ENCODE peak calls at places on chromosomes 7 and 10, in eight cellular contexts. M, U, C, I, O, J, X and T are unnamed samples.

GRCh38 chr7:23239709-23240108 is 6.9 kb upstream of the GPNMB start:
- DNase-seq in X (no peak), C (no peak), M (no peak), I (no peak), O (no peak), U (no peak), J (no peak), T (no peak)

GRCh38 chr10:36303896-36304295 is 661.8 kb upstream of the FZD8 start:
- DNase-seq in O (no peak), I (no peak), X (no peak), M (no peak), U (no peak), J (no peak), C (no peak), T (no peak)

GRCh38 chr10:80196950-80197315 is 8.4 kb downstream of the ANXA11 start:
- DNase-seq in J (no peak), X (no peak), C (no peak), O (no peak), I (no peak), U (no peak), M (no peak), T (no peak)

GRCh38 chr10:131812736-131813604 is 87.8 kb upstream of the PPP2R2D start:
- DNase-seq in X (no peak), U (no peak), I (no peak), J (no peak), M (no peak), O (no peak), C (no peak), T (no peak)

GRCh38 chr7:81743201-81743600 is 26.6 kb downstream of the HGF start:
- DNase-seq in O (no peak), U (no peak), C (no peak), I (no peak), M (no peak), J (no peak), X (no peak), T (no peak)

GRCh38 chr7:1323178-1324027 is 90.7 kb downstream of the UNCX start:
- DNase-seq in U (no peak), M (no peak), I (no peak), X (no peak), C (no peak), J (no peak), O (no peak), T (no peak)

GRCh38 chr10:126090911-126091728 is 194.8 kb downstream of the FANK1 start:
- DNase-seq in I (peak), M (no peak), U (no peak), C (no peak), X (no peak), O (peak), J (no peak), T (no peak)

GRCh38 chr7:157495177-157495553 is 158.4 kb downstream of the DNAJB6 start:
- DNase-seq in J (no peak), U (no peak), M (no peak), X (no peak), C (no peak), I (no peak), O (no peak), T (no peak)

GRCh38 chr10:103513383-103514060 is 20.0 kb downstream of the NEURL1 start:
- DNase-seq in I (no peak), J (no peak), M (no peak), U (no peak), X (no peak), O (no peak), C (no peak), T (no peak)

GRCh38 chr7:53121374-53121773 is 85.9 kb downstream of the POM121L12 start:
- DNase-seq in M (no peak), J (no peak), C (no peak), U (no peak), O (peak), I (no peak), X (no peak), T (no peak)

GRCh38 chr7:100401811-100402210 is 26.7 kb downstream of the ZCWPW1 start:
- DNase-seq in I (no peak), O (no peak), U (no peak), M (no peak), C (no peak), J (no peak), X (no peak), T (no peak)

GRCh38 chr10:390449-391100 is 255.3 kb downstream of the ZMYND11 start:
- DNase-seq in I (no peak), U (no peak), C (no peak), J (peak), X (no peak), M (no peak), O (no peak), T (no peak)

GRCh38 chr7:132739271-132739955 is 163.1 kb upstream of the PLXNA4 start:
- DNase-seq in C (no peak), U (no peak), I (peak), J (no peak), O (peak), M (no peak), X (no peak), T (no peak)

GRCh38 chr7:66187894-66188293 is 17.2 kb upstream of the TPST1 start:
- DNase-seq in J (peak), C (no peak), X (no peak), I (no peak), U (no peak), M (no peak), O (no peak), T (no peak)

GRCh38 chr10:84156768-84157167 is 16.8 kb upstream of the GPR15LG start:
- DNase-seq in O (no peak), U (no peak), J (no peak), X (no peak), I (no peak), C (peak), M (no peak), T (no peak)

GRCh38 chr7:135160858-135161653 is 9.5 kb downstream of the CYREN start:
- DNase-seq in M (no peak), J (no peak), I (no peak), U (no peak), C (no peak), O (peak), X (no peak), T (no peak)

GRCh38 chr10:96470108-96470743 is 43.5 kb downstream of the TLL2 start:
- DNase-seq in I (peak), J (no peak), U (peak), M (no peak), O (peak), X (no peak), C (peak), T (no peak)

GRCh38 chr7:128904381-128905197 is 5.9 kb downstream of the KCP start:
- DNase-seq in X (no peak), I (peak), J (peak), M (no peak), O (peak), C (no peak), U (peak), T (no peak)

GRCh38 chr10:109126016-109126415 is 797.3 kb downstream of the XPNPEP1 start:
- DNase-seq in I (no peak), C (no peak), X (no peak), U (no peak), O (peak), J (no peak), M (no peak), T (no peak)

GRCh38 chr10:79345241-79346011 is 1.8 kb upstream of the PPIF start:
- DNase-seq in X (no peak), O (no peak), C (no peak), M (no peak), J (no peak), U (no peak), I (no peak), T (no peak)

GRCh38 chr10:114577133-114577532 is 80.9 kb downstream of the ABLIM1 start:
- DNase-seq in M (no peak), O (peak), C (no peak), U (no peak), J (no peak), X (no peak), I (peak), T (no peak)

GRCh38 chr7:5282464-5283316 is at the start of gene SLC29A4:
- DNase-seq in X (no peak), C (peak), M (no peak), I (peak), O (peak), J (no peak), U (peak), T (no peak)

GRCh38 chr10:89923661-89924060 is 222.3 kb downstream of the KIF20B start:
- DNase-seq in M (no peak), I (no peak), O (no peak), C (no peak), X (no peak), J (no peak), U (no peak), T (no peak)

GRCh38 chr7:71198887-71199286 is 66.9 kb downstream of the GALNT17 start:
- DNase-seq in U (no peak), I (no peak), J (no peak), O (no peak), M (no peak), C (no peak), X (no peak), T (no peak)

GRCh38 chr10:92241158-92241500 is 49.7 kb downstream of the CPEB3 start:
- DNase-seq in C (no peak), I (peak), M (no peak), J (no peak), X (no peak), O (peak), U (no peak), T (no peak)